ENCODE peak calls at places on chromosome 19, in nine cellular contexts. Z, Y, E, R, F, P, D, Q and B are unnamed samples.

GRCh38 chr19:40348961-40349507 is 539 bp downstream of the PLD3 start:
- DNase-seq in Z (no peak), Y (no peak), E (no peak), R (peak), F (no peak), P (no peak), D (peak), Q (peak), B (peak)

GRCh38 chr19:12365094-12365371 is 450 bp downstream of the ZNF442 start:
- DNase-seq in Z (no peak), Y (peak), E (peak), R (peak), F (no peak), P (peak), D (peak), Q (peak), B (peak)

GRCh38 chr19:16185925-16186234 is 670 bp downstream of the FAM32A start:
- DNase-seq in Z (peak), Y (no peak), E (no peak), R (no peak), F (no peak), P (peak), D (peak), Q (no peak), B (no peak)

GRCh38 chr19:29962777-29963176 is 20.7 kb downstream of the URI1 start:
- DNase-seq in Z (no peak), Y (no peak), E (no peak), R (no peak), F (no peak), P (no peak), D (no peak), Q (no peak), B (no peak)

GRCh38 chr19:18009412-18010066 is 1.6 kb downstream of the ARRDC2 start:
- DNase-seq in Z (no peak), Y (no peak), E (no peak), R (no peak), F (no peak), P (peak), D (peak), Q (peak), B (no peak)

GRCh38 chr19:40908981-40909380 is 26.9 kb upstream of the CYP2A7 start:
- DNase-seq in Z (no peak), Y (no peak), E (no peak), R (no peak), F (no peak), P (no peak), D (no peak), Q (peak), B (no peak)

GRCh38 chr19:12884202-12884601 is 2.8 kb downstream of the KLF1 start:
- DNase-seq in Z (no peak), Y (no peak), E (no peak), R (no peak), F (no peak), P (no peak), D (no peak), Q (no peak), B (no peak)

GRCh38 chr19:11538232-11539036 is at the start of gene CNN1:
- DNase-seq in Z (no peak), Y (no peak), E (peak), R (no peak), F (no peak), P (no peak), D (peak), Q (peak), B (peak)

GRCh38 chr19:29967623-29968022 is 25.6 kb downstream of the URI1 start:
- DNase-seq in Z (no peak), Y (no peak), E (no peak), R (peak), F (no peak), P (no peak), D (peak), Q (peak), B (peak)

GRCh38 chr19:8361921-8362793 is 1.8 kb upstream of the ANGPTL4 start:
- DNase-seq in Z (peak), Y (peak), E (peak), R (peak), F (no peak), P (peak), D (peak), Q (peak), B (peak)

GRCh38 chr19:10431254-10431942 is 11.1 kb downstream of the PDE4A start:
- DNase-seq in Z (no peak), Y (no peak), E (peak), R (no peak), F (no peak), P (no peak), D (peak), Q (no peak), B (no peak)

GRCh38 chr19:35268546-35269424 is at the start of gene USF2:
- DNase-seq in Z (no peak), Y (peak), E (peak), R (peak), F (peak), P (peak), D (peak), Q (peak), B (peak)

GRCh38 chr19:719081-719512 is 10.4 kb downstream of the PALM start:
- DNase-seq in Z (peak), Y (peak), E (no peak), R (no peak), F (no peak), P (peak), D (no peak), Q (peak), B (peak)

GRCh38 chr19:6677924-6678689 is 8.1 kb upstream of the TNFSF14 start:
- DNase-seq in Z (no peak), Y (no peak), E (no peak), R (peak), F (peak), P (no peak), D (no peak), Q (peak), B (peak)

GRCh38 chr19:12224676-12225075 is 61.8 kb downstream of the ZNF136 start:
- DNase-seq in Z (no peak), Y (no peak), E (no peak), R (no peak), F (no peak), P (no peak), D (peak), Q (no peak), B (no peak)

GRCh38 chr19:4776436-4777205 is 14.9 kb upstream of the FEM1A start:
- DNase-seq in Z (no peak), Y (no peak), E (no peak), R (no peak), F (no peak), P (no peak), D (no peak), Q (no peak), B (no peak)

GRCh38 chr19:778910-779653 is 18.2 kb upstream of the PTBP1 start:
- DNase-seq in Z (peak), Y (peak), E (no peak), R (peak), F (no peak), P (no peak), D (peak), Q (peak), B (peak)

GRCh38 chr19:16888629-16889371 is at the start of gene F2RL3:
- DNase-seq in Z (no peak), Y (peak), E (peak), R (no peak), F (no peak), P (no peak), D (no peak), Q (no peak), B (peak)

GRCh38 chr19:28130066-28130511 is 1082.9 kb downstream of the UQCRFS1 start:
- DNase-seq in Z (no peak), Y (peak), E (no peak), R (no peak), F (no peak), P (no peak), D (no peak), Q (no peak), B (no peak)

GRCh38 chr19:42850981-42851717 is 28.4 kb downstream of the PSG1 start:
- DNase-seq in Z (peak), Y (peak), E (no peak), R (peak), F (no peak), P (no peak), D (peak), Q (peak), B (peak)

GRCh38 chr19:6286676-6287075 is 6.9 kb upstream of the MLLT1 start:
- DNase-seq in Z (no peak), Y (no peak), E (no peak), R (no peak), F (no peak), P (no peak), D (no peak), Q (no peak), B (no peak)

GRCh38 chr19:10769533-10770491 is 51.9 kb downstream of the DNM2 start:
- DNase-seq in Z (peak), Y (no peak), E (peak), R (peak), F (no peak), P (peak), D (no peak), Q (peak), B (peak)

GRCh38 chr19:41144403-41144802 is 30.2 kb downstream of the CYP2F1 start:
- DNase-seq in Z (peak), Y (peak), E (peak), R (peak), F (peak), P (peak), D (peak), Q (peak), B (peak)

GRCh38 chr19:33499671-33500506 is 21.7 kb downstream of the PEPD start:
- DNase-seq in Z (no peak), Y (no peak), E (no peak), R (no peak), F (no peak), P (no peak), D (no peak), Q (no peak), B (no peak)

GRCh38 chr19:56639217-56639616 is 3.7 kb upstream of the SMIM17 start:
- DNase-seq in Z (no peak), Y (no peak), E (no peak), R (peak), F (peak), P (no peak), D (peak), Q (peak), B (peak)

GRCh38 chr19:47036233-47036651 is 12.2 kb downstream of the TMEM160 start:
- DNase-seq in Z (no peak), Y (no peak), E (peak), R (peak), F (no peak), P (no peak), D (no peak), Q (no peak), B (no peak)

GRCh38 chr19:3720533-3720917 is 12.3 kb downstream of the TJP3 start:
- DNase-seq in Z (no peak), Y (no peak), E (peak), R (no peak), F (no peak), P (no peak), D (no peak), Q (no peak), B (no peak)

GRCh38 chr19:28257396-28257795 is 955.6 kb downstream of the UQCRFS1 start:
- DNase-seq in Z (no peak), Y (no peak), E (no peak), R (no peak), F (no peak), P (no peak), D (no peak), Q (no peak), B (peak)

GRCh38 chr19:16051254-16052025 is 24.9 kb upstream of the TPM4 start:
- DNase-seq in Z (no peak), Y (peak), E (no peak), R (no peak), F (no peak), P (no peak), D (no peak), Q (peak), B (peak)

GRCh38 chr19:12331211-12331941 is 2.1 kb downstream of the ZNF563 start:
- DNase-seq in Z (no peak), Y (no peak), E (no peak), R (no peak), F (no peak), P (no peak), D (no peak), Q (no peak), B (no peak)

GRCh38 chr19:41426116-41426841 is 895 bp downstream of the B3GNT8 start:
- DNase-seq in Z (no peak), Y (peak), E (no peak), R (no peak), F (no peak), P (no peak), D (no peak), Q (no peak), B (no peak)

DNA sequence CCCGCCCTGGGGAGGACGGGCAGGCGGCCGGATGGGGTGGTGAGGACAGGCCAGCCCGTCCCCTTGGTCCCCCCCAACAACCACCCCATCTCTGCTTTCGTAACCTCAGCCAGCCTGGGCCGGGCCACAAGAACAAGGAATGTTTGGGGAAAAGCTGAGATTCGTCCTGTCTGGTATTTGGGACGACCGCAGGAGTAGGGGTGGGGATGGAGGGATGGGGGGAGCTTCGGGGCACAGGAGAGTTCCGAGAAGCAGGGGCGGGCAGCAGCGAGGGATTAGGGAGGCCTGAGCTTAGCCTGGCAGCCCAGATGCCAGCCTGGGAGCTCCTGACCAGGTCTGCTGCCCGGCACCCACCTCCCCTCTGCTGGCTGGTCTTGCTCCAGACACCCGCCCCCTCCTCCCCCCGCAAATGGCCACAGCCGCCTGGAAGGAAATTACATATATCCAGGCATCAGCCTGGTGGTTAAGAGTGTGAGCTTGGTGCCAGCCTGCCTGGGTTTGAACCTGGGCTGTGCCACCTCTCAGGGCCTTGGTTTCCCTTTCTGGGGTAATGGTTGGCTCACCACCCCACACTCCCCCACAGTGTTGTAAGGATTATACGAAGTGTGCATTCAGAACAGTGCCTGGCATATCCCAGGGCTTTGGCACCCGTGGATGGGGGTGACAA is at the start of gene PODNL1:
- DNase-seq in Z (peak), Y (no peak), E (no peak), R (peak), F (no peak), P (no peak), D (peak), Q (peak), B (peak)
- H3K4me3 ChIP-seq in Z (peak), Y (no peak), E (peak), R (no peak), F (peak), P (peak), D (peak), Q (peak), B (peak)

GRCh38 chr19:38691938-38692457 is 44.5 kb downstream of the ACTN4 start:
- DNase-seq in Z (no peak), Y (no peak), E (no peak), R (peak), F (no peak), P (no peak), D (peak), Q (peak), B (peak)

GRCh38 chr19:38693380-38694223 is 46.2 kb downstream of the ACTN4 start:
- DNase-seq in Z (no peak), Y (no peak), E (no peak), R (peak), F (peak), P (no peak), D (peak), Q (peak), B (peak)

GRCh38 chr19:38690146-38690545 is 42.7 kb downstream of the ACTN4 start:
- DNase-seq in Z (no peak), Y (no peak), E (no peak), R (no peak), F (no peak), P (no peak), D (no peak), Q (no peak), B (no peak)

GRCh38 chr19:38690832-38691231 is 43.4 kb downstream of the ACTN4 start:
- DNase-seq in Z (no peak), Y (no peak), E (no peak), R (no peak), F (no peak), P (no peak), D (peak), Q (no peak), B (no peak)

GRCh38 chr19:38692458-38693379 is 45.3 kb downstream of the ACTN4 start:
- DNase-seq in Z (no peak), Y (no peak), E (no peak), R (no peak), F (no peak), P (peak), D (peak), Q (no peak), B (no peak)
- H3K4me3 ChIP-seq in Z (no peak), Y (no peak), E (no peak), R (no peak), F (no peak), P (no peak), D (no peak), Q (no peak), B (no peak)

GRCh38 chr19:55088021-55088451 is 12.4 kb downstream of the EPS8L1 start:
- DNase-seq in Z (no peak), Y (no peak), E (no peak), R (no peak), F (no peak), P (no peak), D (no peak), Q (no peak), B (no peak)
- H3K4me3 ChIP-seq in Z (no peak), Y (no peak), E (peak), R (no peak), F (peak), P (no peak), D (no peak), Q (no peak), B (no peak)

DNA sequence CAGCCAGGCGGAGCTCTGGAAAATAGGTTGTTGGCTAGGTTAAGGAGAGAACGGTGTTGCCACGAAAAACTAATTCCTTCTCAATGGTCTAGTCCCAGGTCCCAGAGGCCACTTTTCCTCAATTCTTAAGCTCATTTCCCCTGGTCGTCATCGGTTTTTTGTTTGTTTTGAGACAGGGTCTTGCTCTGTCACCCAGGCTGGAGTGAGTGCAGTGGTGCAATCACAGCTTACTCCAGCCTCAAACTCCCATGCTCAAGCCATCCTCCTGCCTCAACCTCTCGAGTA is 1.2 kb downstream of the SF3A2 start:
- DNase-seq in Z (no peak), Y (no peak), E (no peak), R (no peak), F (no peak), P (no peak), D (no peak), Q (no peak), B (no peak)
- H3K4me3 ChIP-seq in Z (no peak), Y (no peak), E (peak), R (peak), F (peak), P (peak), D (peak), Q (peak), B (peak)

GRCh38 chr19:31664096-31664495 is 314.9 kb upstream of the TSHZ3 start:
- DNase-seq in Z (no peak), Y (no peak), E (no peak), R (no peak), F (no peak), P (no peak), D (no peak), Q (no peak), B (no peak)

GRCh38 chr19:31656507-31656906 is 307.3 kb upstream of the TSHZ3 start:
- DNase-seq in Z (no peak), Y (no peak), E (no peak), R (no peak), F (no peak), P (no peak), D (no peak), Q (no peak), B (no peak)

GRCh38 chr19:31664997-31665396 is 315.8 kb upstream of the TSHZ3 start:
- DNase-seq in Z (no peak), Y (no peak), E (no peak), R (no peak), F (no peak), P (no peak), D (no peak), Q (no peak), B (no peak)

GRCh38 chr19:31659897-31660210 is 310.6 kb upstream of the TSHZ3 start:
- DNase-seq in Z (no peak), Y (no peak), E (no peak), R (no peak), F (no peak), P (no peak), D (peak), Q (no peak), B (no peak)

GRCh38 chr19:31658993-31659896 is 310.0 kb upstream of the TSHZ3 start:
- DNase-seq in Z (no peak), Y (no peak), E (no peak), R (no peak), F (no peak), P (no peak), D (no peak), Q (no peak), B (no peak)
- H3K4me3 ChIP-seq in Z (no peak), Y (no peak), E (no peak), R (no peak), F (no peak), P (no peak), D (no peak), Q (no peak), B (no peak)

DNA sequence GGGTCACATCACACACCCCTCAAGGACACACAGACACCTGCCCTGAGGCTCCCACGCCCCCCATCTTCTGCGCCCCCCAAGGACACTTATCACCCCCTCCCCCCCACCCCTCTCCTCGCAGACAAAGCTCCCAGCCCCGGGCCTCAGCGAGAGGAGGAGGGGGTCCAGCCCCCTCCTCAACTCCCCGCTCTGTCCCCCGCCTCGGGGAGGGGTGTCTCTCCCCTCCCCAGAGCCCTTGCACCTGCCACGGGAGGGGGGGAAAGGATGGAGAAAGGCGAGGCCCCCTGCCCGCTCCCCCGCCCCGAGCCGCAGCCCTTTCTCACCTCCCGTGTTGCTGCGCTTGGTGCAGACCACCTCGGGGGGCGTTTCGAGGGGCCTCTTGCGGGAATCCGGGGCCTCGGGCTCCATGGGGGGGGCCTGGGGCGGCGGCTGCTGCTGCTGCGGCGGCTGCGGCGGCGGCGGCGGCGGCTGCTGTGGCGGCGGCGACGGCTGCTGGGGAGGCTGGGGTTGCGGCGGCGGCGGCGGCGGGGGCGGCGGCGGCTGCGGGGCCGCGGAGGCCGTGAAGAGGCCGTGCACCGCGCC is 630 bp downstream of the NOVA2 start:
- DNase-seq in Z (no peak), Y (no peak), E (no peak), R (no peak), F (no peak), P (no peak), D (no peak), Q (no peak), B (no peak)
- H3K4me3 ChIP-seq in Z (peak), Y (no peak), E (peak), R (no peak), F (peak), P (peak), D (no peak), Q (no peak), B (peak)